ENCODE peak calls at places on chromosomes 5 and 9, in four cellular contexts. One of them, this sample, is unnamed.

GRCh38 chr9:87336914-87337333 is 160.7 kb upstream of the DAPK1 start:
- DNase-seq in GM23338: peak; percentile 94
- DNase-seq in bronchial epithelial cell: peak; percentile 68
- DNase-seq in body of pancreas: peak; percentile 75
- DNase-seq in this sample: peak; percentile 42

GRCh38 chr9:110579763-110580255 is 268 bp upstream of the SVEP1 start:
- DNase-seq in GM23338: peak; percentile 60
- DNase-seq in bronchial epithelial cell: no peak
- DNase-seq in body of pancreas: peak; percentile 21
- DNase-seq in this sample: no peak

GRCh38 chr9:83199240-83199639 is 136.3 kb upstream of the RASEF start:
- DNase-seq in GM23338: peak; percentile 46
- DNase-seq in bronchial epithelial cell: peak; percentile 61
- DNase-seq in body of pancreas: peak; percentile 70
- DNase-seq in this sample: peak; percentile 67

GRCh38 chr5:123530728-123531127 is 18.8 kb downstream of the CSNK1G3 start:
- DNase-seq in GM23338: no peak
- DNase-seq in bronchial epithelial cell: no peak
- DNase-seq in body of pancreas: no peak
- DNase-seq in this sample: no peak

GRCh38 chr9:78167356-78167755 is 68.5 kb upstream of the CEP78 start:
- DNase-seq in GM23338: peak; percentile 7
- DNase-seq in bronchial epithelial cell: peak; percentile 61
- DNase-seq in body of pancreas: peak; percentile 40
- DNase-seq in this sample: no peak

GRCh38 chr5:134561871-134562296 is 36.4 kb downstream of the JADE2 start:
- DNase-seq in GM23338: peak; percentile 57
- DNase-seq in bronchial epithelial cell: peak; percentile 26
- DNase-seq in body of pancreas: peak; percentile 52
- DNase-seq in this sample: peak; percentile 56

GRCh38 chr9:137031904-137032639 is at the start of gene FUT7:
- DNase-seq in GM23338: no peak
- DNase-seq in bronchial epithelial cell: no peak
- DNase-seq in body of pancreas: no peak
- DNase-seq in this sample: no peak

GRCh38 chr9:114900937-114901802 is 29.2 kb downstream of the TNFSF8 start:
- DNase-seq in GM23338: no peak
- DNase-seq in bronchial epithelial cell: peak; percentile 69
- DNase-seq in body of pancreas: no peak
- DNase-seq in this sample: no peak

GRCh38 chr5:180799194-180799593 is 3.4 kb downstream of the MGAT1 start:
- DNase-seq in GM23338: peak; percentile 81
- DNase-seq in bronchial epithelial cell: no peak
- DNase-seq in body of pancreas: peak; percentile 73
- DNase-seq in this sample: no peak

GRCh38 chr5:154365823-154366222 is 80.0 kb upstream of the SAP30L start:
- DNase-seq in GM23338: no peak
- DNase-seq in bronchial epithelial cell: peak; percentile 54
- DNase-seq in body of pancreas: no peak
- DNase-seq in this sample: peak; percentile 74

GRCh38 chr9:95073042-95073607 is 244.4 kb downstream of the FANCC start:
- DNase-seq in GM23338: peak; percentile 67
- DNase-seq in bronchial epithelial cell: no peak
- DNase-seq in body of pancreas: peak; percentile 48
- DNase-seq in this sample: no peak

GRCh38 chr5:68464424-68464823 is 248.9 kb downstream of the PIK3R1 start:
- DNase-seq in GM23338: no peak
- DNase-seq in bronchial epithelial cell: peak; percentile 71
- DNase-seq in body of pancreas: no peak
- DNase-seq in this sample: peak; percentile 41

GRCh38 chr9:78973906-78974305 is 597.9 kb upstream of the TLE4 start:
- DNase-seq in GM23338: peak; percentile 16
- DNase-seq in bronchial epithelial cell: peak; percentile 91
- DNase-seq in body of pancreas: no peak
- DNase-seq in this sample: peak; percentile 48

GRCh38 chr9:83434254-83434653 is 103.9 kb downstream of the FRMD3 start:
- DNase-seq in GM23338: no peak
- DNase-seq in bronchial epithelial cell: no peak
- DNase-seq in body of pancreas: no peak
- DNase-seq in this sample: no peak

GRCh38 chr9:82206490-82206889 is 217.9 kb downstream of the SPATA31D1 start:
- DNase-seq in GM23338: no peak
- DNase-seq in bronchial epithelial cell: peak; percentile 23
- DNase-seq in body of pancreas: no peak
- DNase-seq in this sample: no peak

GRCh38 chr5:160118349-160119141 is 705 bp downstream of the PWWP2A start:
- DNase-seq in GM23338: peak; percentile 16
- DNase-seq in bronchial epithelial cell: no peak
- DNase-seq in body of pancreas: peak; percentile 45
- DNase-seq in this sample: no peak

GRCh38 chr5:27316283-27316675 is 277.9 kb upstream of the CDH9 start:
- DNase-seq in GM23338: no peak
- DNase-seq in bronchial epithelial cell: peak; percentile 57
- DNase-seq in body of pancreas: no peak
- DNase-seq in this sample: peak; percentile 62

GRCh38 chr9:124202447-124202971 is 55.2 kb upstream of the NEK6 start:
- DNase-seq in GM23338: no peak
- DNase-seq in bronchial epithelial cell: no peak
- DNase-seq in body of pancreas: no peak
- DNase-seq in this sample: no peak

GRCh38 chr9:98916660-98917059 is 27.0 kb upstream of the COL15A1 start:
- DNase-seq in GM23338: peak; percentile 73
- DNase-seq in bronchial epithelial cell: no peak
- DNase-seq in body of pancreas: peak; percentile 47
- DNase-seq in this sample: no peak

GRCh38 chr5:56461584-56461983 is 228.5 kb upstream of the ANKRD55 start:
- DNase-seq in GM23338: no peak
- DNase-seq in bronchial epithelial cell: no peak
- DNase-seq in body of pancreas: no peak
- DNase-seq in this sample: no peak

GRCh38 chr5:149765932-149766331 is 35.8 kb downstream of the PPARGC1B start:
- DNase-seq in GM23338: peak; percentile 62
- DNase-seq in bronchial epithelial cell: peak; percentile 18
- DNase-seq in body of pancreas: no peak
- DNase-seq in this sample: no peak

GRCh38 chr9:130331573-130331972 is 66.0 kb downstream of the HMCN2 start:
- DNase-seq in GM23338: peak; percentile 40
- DNase-seq in bronchial epithelial cell: peak; percentile 20
- DNase-seq in body of pancreas: peak; percentile 37
- DNase-seq in this sample: peak; percentile 18

GRCh38 chr9:117403848-117404247 is 11.0 kb downstream of the ASTN2 start:
- DNase-seq in GM23338: peak; percentile 41
- DNase-seq in bronchial epithelial cell: no peak
- DNase-seq in body of pancreas: peak; percentile 49
- DNase-seq in this sample: no peak

GRCh38 chr5:181086410-181087229 is 44.3 kb downstream of the OR2V1 start:
- DNase-seq in GM23338: no peak
- DNase-seq in bronchial epithelial cell: no peak
- DNase-seq in body of pancreas: no peak
- DNase-seq in this sample: no peak

GRCh38 chr5:169791251-169791650 is 154.2 kb downstream of the DOCK2 start:
- DNase-seq in GM23338: no peak
- DNase-seq in bronchial epithelial cell: no peak
- DNase-seq in body of pancreas: no peak
- DNase-seq in this sample: no peak

GRCh38 chr5:108260105-108260857 is 121.6 kb downstream of the FBXL17 start:
- DNase-seq in GM23338: peak; percentile 95
- DNase-seq in bronchial epithelial cell: peak; percentile 78
- DNase-seq in body of pancreas: peak; percentile 76
- DNase-seq in this sample: peak; percentile 83

GRCh38 chr5:1480217-1480616 is 35.0 kb upstream of the SLC6A3 start:
- DNase-seq in GM23338: peak; percentile 48
- DNase-seq in bronchial epithelial cell: no peak
- DNase-seq in body of pancreas: no peak
- DNase-seq in this sample: no peak

GRCh38 chr5:43661102-43661501 is 58.1 kb downstream of the NNT start:
- DNase-seq in GM23338: peak; percentile 71
- DNase-seq in bronchial epithelial cell: peak; percentile 25
- DNase-seq in body of pancreas: peak; percentile 30
- DNase-seq in this sample: peak; percentile 49

GRCh38 chr5:37836173-37837100 is 3.4 kb downstream of the GDNF start:
- DNase-seq in GM23338: peak; percentile 58
- DNase-seq in bronchial epithelial cell: no peak
- DNase-seq in body of pancreas: no peak
- DNase-seq in this sample: no peak

GRCh38 chr5:44932922-44933585 is 124.3 kb downstream of the MRPS30 start:
- DNase-seq in GM23338: no peak
- DNase-seq in bronchial epithelial cell: no peak
- DNase-seq in body of pancreas: no peak
- DNase-seq in this sample: no peak

GRCh38 chr5:74382115-74382514 is 258.4 kb downstream of the ENC1 start:
- DNase-seq in GM23338: no peak
- DNase-seq in bronchial epithelial cell: no peak
- DNase-seq in body of pancreas: no peak
- DNase-seq in this sample: no peak
- TF ChIP-seq CTCF in GM23338: no peak
- TF ChIP-seq CTCF in bronchial epithelial cell: no peak
- TF ChIP-seq CTCF in body of pancreas: no peak
- TF ChIP-seq CTCF in this sample: no peak

GRCh38 chr5:72187388-72188070 is 80.3 kb downstream of the MAP1B start:
- DNase-seq in GM23338: no peak
- DNase-seq in bronchial epithelial cell: peak; percentile 21
- DNase-seq in body of pancreas: no peak
- DNase-seq in this sample: no peak
- H3K36me3 ChIP-seq in GM23338: peaks cover 18% of the 10 kb centered on the region
- H3K36me3 ChIP-seq in bronchial epithelial cell: no peaks in the 10 kb centered on the region
- H3K36me3 ChIP-seq in body of pancreas: no peaks in the 10 kb centered on the region
- H3K36me3 ChIP-seq in this sample: peaks cover 71% of the 10 kb centered on the region

GRCh38 chr5:10338996-10339903 is 14.2 kb upstream of the MARCHF6 start:
- DNase-seq in GM23338: peak; percentile 75
- DNase-seq in bronchial epithelial cell: no peak
- DNase-seq in body of pancreas: no peak
- DNase-seq in this sample: no peak
- TF ChIP-seq CTCF in GM23338: no peak
- TF ChIP-seq CTCF in bronchial epithelial cell: no peak
- TF ChIP-seq CTCF in body of pancreas: no peak
- TF ChIP-seq CTCF in this sample: no peak

GRCh38 chr5:60377826-60378225 is 322.1 kb downstream of the DEPDC1B start:
- DNase-seq in GM23338: no peak
- DNase-seq in bronchial epithelial cell: no peak
- DNase-seq in body of pancreas: no peak
- DNase-seq in this sample: no peak

GRCh38 chr5:60376860-60377259 is 323.1 kb downstream of the DEPDC1B start:
- DNase-seq in GM23338: no peak
- DNase-seq in bronchial epithelial cell: no peak
- DNase-seq in body of pancreas: no peak
- DNase-seq in this sample: no peak

GRCh38 chr5:60374409-60374808 is 325.6 kb downstream of the DEPDC1B start:
- DNase-seq in GM23338: no peak
- DNase-seq in bronchial epithelial cell: no peak
- DNase-seq in body of pancreas: no peak
- DNase-seq in this sample: no peak

GRCh38 chr5:60382761-60383160 is 317.2 kb downstream of the DEPDC1B start:
- DNase-seq in GM23338: peak; percentile 20
- DNase-seq in bronchial epithelial cell: peak; percentile 47
- DNase-seq in body of pancreas: peak; percentile 23
- DNase-seq in this sample: peak; percentile 17

DNA sequence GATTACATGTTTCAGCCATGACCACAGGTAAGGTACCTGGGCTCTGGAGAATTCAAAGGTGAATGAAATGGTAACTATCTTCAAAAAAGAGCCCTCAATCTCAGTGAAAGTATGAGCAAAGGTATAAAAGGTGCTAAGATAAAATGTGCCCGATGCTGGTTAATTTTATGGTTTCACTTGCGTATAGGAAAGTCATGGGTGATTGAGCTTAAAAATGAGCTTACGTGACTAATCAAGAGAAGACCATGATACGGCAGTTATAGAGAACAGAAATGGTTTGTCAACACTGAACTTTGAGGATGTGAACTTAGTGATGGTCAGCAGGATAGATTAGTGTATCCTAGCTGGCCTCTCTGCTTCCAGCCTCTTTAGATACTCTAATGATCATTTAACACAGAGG is 320.1 kb downstream of the DEPDC1B start:
- DNase-seq in GM23338: no peak
- DNase-seq in bronchial epithelial cell: no peak
- DNase-seq in body of pancreas: no peak
- DNase-seq in this sample: no peak
- H3K36me3 ChIP-seq in GM23338: no peaks in the 10 kb centered on the region
- H3K36me3 ChIP-seq in bronchial epithelial cell: no peaks in the 10 kb centered on the region
- H3K36me3 ChIP-seq in body of pancreas: no peaks in the 10 kb centered on the region
- H3K36me3 ChIP-seq in this sample: no peaks in the 10 kb centered on the region

GRCh38 chr5:66829826-66830225 is 233.6 kb downstream of the MAST4 start:
- DNase-seq in GM23338: peak; percentile 36
- DNase-seq in bronchial epithelial cell: peak; percentile 90
- DNase-seq in body of pancreas: no peak
- DNase-seq in this sample: peak; percentile 24

GRCh38 chr5:66828551-66829421 is 232.6 kb downstream of the MAST4 start:
- DNase-seq in GM23338: peak; percentile 78
- DNase-seq in bronchial epithelial cell: peak; percentile 87
- DNase-seq in body of pancreas: peak; percentile 67
- DNase-seq in this sample: peak; percentile 83

GRCh38 chr5:66828046-66828550 is 231.9 kb downstream of the MAST4 start:
- DNase-seq in GM23338: peak; percentile 78
- DNase-seq in bronchial epithelial cell: no peak
- DNase-seq in body of pancreas: no peak
- DNase-seq in this sample: no peak

GRCh38 chr5:66826696-66827095 is 230.5 kb downstream of the MAST4 start:
- DNase-seq in GM23338: no peak
- DNase-seq in bronchial epithelial cell: no peak
- DNase-seq in body of pancreas: no peak
- DNase-seq in this sample: no peak

DNA sequence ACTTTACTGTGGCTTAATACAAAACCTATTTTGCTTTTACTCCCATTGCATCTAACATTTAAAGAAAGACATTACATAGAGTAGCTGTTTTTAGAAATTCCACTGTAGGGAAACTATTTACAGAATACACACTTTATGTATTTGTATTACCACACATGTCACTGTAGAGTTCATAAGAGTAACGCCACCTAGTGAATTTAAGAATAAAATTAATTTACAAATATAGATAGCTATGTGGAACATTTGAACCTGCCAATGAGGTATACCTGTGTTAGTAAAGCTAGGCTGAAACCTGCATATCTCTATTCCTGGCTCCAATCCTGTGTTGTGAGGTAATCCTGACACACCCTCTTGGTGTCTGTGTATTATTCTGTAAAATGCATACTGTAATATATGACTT is 234.4 kb downstream of the MAST4 start:
- DNase-seq in GM23338: no peak
- DNase-seq in bronchial epithelial cell: peak; percentile 79
- DNase-seq in body of pancreas: no peak
- DNase-seq in this sample: no peak
- TF ChIP-seq CTCF in GM23338: no peak
- TF ChIP-seq CTCF in bronchial epithelial cell: peak; percentile 8
- TF ChIP-seq CTCF in body of pancreas: no peak
- TF ChIP-seq CTCF in this sample: no peak

GRCh38 chr5:72854419-72854818 is 38.0 kb downstream of the TNPO1 start:
- DNase-seq in GM23338: no peak
- DNase-seq in bronchial epithelial cell: peak; percentile 65
- DNase-seq in body of pancreas: no peak
- DNase-seq in this sample: no peak
- H3K36me3 ChIP-seq in GM23338: peaks cover 26% of the 10 kb centered on the region
- H3K36me3 ChIP-seq in bronchial epithelial cell: peaks cover 7% of the 10 kb centered on the region
- H3K36me3 ChIP-seq in body of pancreas: no peaks in the 10 kb centered on the region
- H3K36me3 ChIP-seq in this sample: peaks cover 42% of the 10 kb centered on the region

This sample was measured in brain microvascular endothelial cell.